ENCODE peak calls at places on chromosomes 13 and 19, in four cellular contexts. R is K562, K is HepG2, P is GM12878. G is an unnamed sample.

GRCh38 chr13:94369862-94370491 is 109.5 kb downstream of the DCT start:
- DNase-seq in R (no peak), K (no peak), P (no peak), G (no peak)

GRCh38 chr19:50537306-50537685 is 23.6 kb upstream of the ASPDH start:
- DNase-seq in P (no peak), R (no peak), K (no peak), G (no peak)

GRCh38 chr13:35499131-35500051 is 22.9 kb upstream of the MAB21L1 start:
- DNase-seq in R (no peak), P (no peak), K (no peak), G (no peak)

GRCh38 chr13:102877285-102877684 is 31.5 kb downstream of the ERCC5 start:
- DNase-seq in R (no peak), K (peak; percentile 53), P (no peak), G (no peak)

GRCh38 chr13:99228737-99229691 is 28.4 kb downstream of the UBAC2 start:
- DNase-seq in R (no peak), K (peak; percentile 23), P (peak; percentile 91), G (no peak)

GRCh38 chr19:6354098-6354674 is 7.1 kb upstream of the CLPP start:
- DNase-seq in R (no peak), K (no peak), P (no peak), G (peak; percentile 35)

GRCh38 chr19:10288662-10289166 is 1.0 kb upstream of the ICAM5 start:
- DNase-seq in P (no peak), K (peak; percentile 77), R (peak; percentile 83), G (peak; percentile 83)

GRCh38 chr13:32427852-32428580 is at the start of gene N4BP2L1:
- DNase-seq in P (peak; percentile 87), R (no peak), K (peak; percentile 96), G (peak; percentile 73)

GRCh38 chr13:90272356-90272755 is 1075.1 kb upstream of the MIR17HG start:
- DNase-seq in R (no peak), K (no peak), P (no peak), G (no peak)

GRCh38 chr13:20404488-20405222 is 121.0 kb downstream of the CRYL1 start:
- DNase-seq in R (no peak), K (no peak), P (no peak), G (no peak)

GRCh38 chr19:18007939-18008673 is at the start of gene ARRDC2:
- DNase-seq in P (no peak), R (peak; percentile 72), K (peak; percentile 44), G (peak; percentile 95)

GRCh38 chr13:29362849-29363604 is 232.5 kb downstream of the SLC7A1 start:
- DNase-seq in R (peak; percentile 47), K (peak; percentile 43), P (peak; percentile 13), G (peak; percentile 89)

GRCh38 chr19:1015782-1016646 is 4.9 kb downstream of the TMEM259 start:
- DNase-seq in R (no peak), P (no peak), K (no peak), G (peak; percentile 65)

GRCh38 chr19:51511353-51511752 is 9.8 kb upstream of the SIGLEC12 start:
- DNase-seq in K (peak; percentile 12), P (no peak), R (peak; percentile 56), G (peak; percentile 85)

GRCh38 chr19:45676851-45677263 is 8.8 kb downstream of the GIPR start:
- DNase-seq in P (no peak), K (no peak), R (no peak), G (peak; percentile 87)
- TF ChIP-seq JUNB in P (no peak), K (no peak), R (no peak), G (no peak)

DNA sequence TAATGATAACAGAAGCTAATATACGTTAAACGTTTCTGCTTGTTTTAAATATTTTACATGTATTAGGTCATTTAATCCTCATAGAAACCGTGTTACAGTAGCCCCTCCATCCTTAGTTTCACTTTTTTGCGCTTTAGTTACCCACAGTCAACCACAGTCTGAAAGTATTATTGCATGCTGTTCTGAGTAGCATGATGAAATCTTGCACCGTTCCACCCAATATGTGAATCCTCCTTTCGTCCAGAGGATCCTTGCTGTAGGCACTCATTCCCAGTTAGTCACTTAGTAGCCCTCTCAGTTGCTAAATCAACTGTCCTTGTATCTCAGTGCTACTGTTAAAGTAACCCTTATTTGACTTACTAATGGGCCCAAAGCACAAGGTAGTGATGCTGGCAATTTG is 257.8 kb downstream of the ENOX1 start:
- DNase-seq in P (no peak), K (no peak), R (no peak), G (no peak)
- TF ChIP-seq CREB1 in P (no peak), K (no peak), R (no peak), G (no peak)

GRCh38 chr19:3492131-3492839 is 8.2 kb downstream of the DOHH start:
- DNase-seq in R (no peak), K (no peak), P (no peak), G (no peak)
- TF ChIP-seq JUNB in R (no peak), K (no peak), P (no peak), G (no peak)

DNA sequence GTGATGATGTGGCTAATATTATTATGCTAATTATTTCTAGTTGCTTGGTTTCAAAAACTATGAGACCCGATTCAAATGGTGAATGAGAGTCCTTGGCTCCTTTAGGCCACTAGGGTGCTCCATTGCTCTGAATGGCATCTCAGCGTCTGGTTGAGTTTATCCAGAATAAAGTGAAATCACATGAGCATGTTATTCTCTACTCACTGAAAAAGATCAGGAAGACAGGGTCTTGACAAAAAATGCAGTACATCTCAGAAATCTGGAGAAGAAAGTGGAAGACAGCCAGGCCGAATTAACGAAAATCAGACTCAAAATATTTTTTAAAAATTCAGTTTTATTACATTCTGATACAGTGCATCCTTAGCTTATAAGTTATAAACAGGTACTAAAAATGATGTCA is 516.2 kb downstream of the MYO16 start:
- DNase-seq in R (peak; percentile 13), P (no peak), K (peak; percentile 13), G (peak; percentile 70)
- TF ChIP-seq CREB1 in R (no peak), P (no peak), K (no peak), G (no peak)

DNA sequence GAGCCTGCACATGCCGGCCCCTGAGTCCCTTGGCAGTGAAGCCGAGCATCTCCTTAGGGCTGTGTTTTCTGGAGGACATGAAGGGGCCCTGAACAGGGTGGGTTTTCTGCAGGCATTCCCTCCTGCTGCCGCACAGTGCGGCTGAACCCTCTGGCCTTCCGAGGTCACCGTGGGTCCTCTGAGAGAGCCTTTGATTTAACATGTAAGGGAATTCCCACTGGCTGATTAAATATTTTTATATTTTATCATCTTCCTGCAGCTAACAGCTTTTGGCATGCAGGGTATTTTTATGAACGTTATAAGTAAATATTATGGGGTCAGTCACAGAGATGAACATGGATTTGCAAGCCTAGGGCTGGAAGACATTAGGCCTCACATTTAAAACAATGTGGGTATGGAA is 220.1 kb downstream of the COG6 start:
- DNase-seq in P (no peak), R (no peak), K (no peak), G (no peak)
- TF ChIP-seq JUNB in P (no peak), R (no peak), K (no peak), G (no peak)

DNA sequence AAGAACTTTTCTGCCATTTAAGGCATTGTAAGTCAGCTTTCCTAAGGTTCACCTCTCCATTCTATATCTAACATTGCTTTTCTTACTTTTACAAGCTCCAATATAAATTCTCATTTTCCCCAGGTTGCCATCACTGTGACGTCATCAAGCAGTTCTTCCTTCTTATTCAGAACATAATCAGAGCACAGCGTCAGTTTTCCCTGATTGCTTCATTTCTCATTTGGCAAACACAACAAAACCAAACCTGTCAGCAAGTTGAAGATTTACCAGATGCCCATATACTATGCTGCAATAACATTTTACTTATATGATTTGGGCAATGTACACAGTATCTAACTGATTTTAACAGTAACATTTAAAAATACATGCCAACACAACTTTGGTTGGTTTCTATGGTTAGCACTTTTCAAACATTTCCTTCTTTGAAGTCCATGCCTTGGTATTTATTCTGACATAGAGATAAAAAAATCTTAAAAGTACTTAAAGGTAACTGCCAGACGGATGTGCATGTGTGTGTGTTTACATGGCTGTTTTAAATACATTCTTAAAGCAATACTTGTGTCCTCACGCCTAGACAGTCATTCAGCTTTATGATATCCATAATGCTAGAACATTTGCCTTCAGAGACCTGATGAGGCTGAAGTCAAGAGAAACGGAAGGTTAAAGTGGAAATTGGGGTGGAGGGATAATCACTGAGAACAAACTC is 264.0 kb downstream of the KLF12 start:
- DNase-seq in R (no peak), P (no peak), K (no peak), G (no peak)
- TF ChIP-seq CREB1 in R (no peak), P (no peak), K (peak; percentile 98), G (no peak)

GRCh38 chr13:44451651-44452050 is 78.0 kb downstream of the SERP2 start:
- DNase-seq in K (no peak), P (no peak), R (no peak), G (no peak)

GRCh38 chr13:44449999-44450821 is 76.6 kb downstream of the SERP2 start:
- DNase-seq in P (no peak), K (peak; percentile 42), R (no peak), G (no peak)

GRCh38 chr13:44453881-44454280 is 80.3 kb downstream of the SERP2 start:
- DNase-seq in P (no peak), R (no peak), K (no peak), G (no peak)

GRCh38 chr13:44451109-44451508 is 77.5 kb downstream of the SERP2 start:
- DNase-seq in R (no peak), P (no peak), K (no peak), G (no peak)

DNA sequence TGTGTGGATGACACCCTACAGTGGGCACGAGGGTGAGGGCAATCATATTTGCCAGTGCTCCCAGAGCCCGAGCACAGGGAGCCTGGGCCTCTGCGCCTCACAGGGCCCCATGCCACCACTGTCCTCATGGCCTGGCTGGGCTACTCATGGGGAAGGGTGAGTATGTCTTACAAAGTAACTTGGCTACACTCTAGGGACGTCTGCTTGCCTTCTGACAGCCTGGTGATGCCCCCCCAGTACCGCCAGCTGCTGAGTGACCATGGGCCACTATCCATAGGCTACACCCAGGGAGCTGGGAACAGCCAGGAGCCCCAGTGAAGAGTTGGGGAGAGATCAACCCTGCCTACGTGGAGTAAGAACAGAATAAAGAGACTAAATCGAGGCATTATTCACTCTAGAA is 78.8 kb downstream of the SERP2 start:
- DNase-seq in R (no peak), P (no peak), K (no peak), G (no peak)
- TF ChIP-seq JUNB in R (no peak), P (no peak), K (no peak), G (no peak)

GRCh38 chr19:33442706-33443105 is 69.2 kb downstream of the CEBPG start:
- DNase-seq in P (no peak), R (no peak), K (no peak), G (no peak)

GRCh38 chr19:33440682-33441081 is 67.2 kb downstream of the CEBPG start:
- DNase-seq in P (no peak), R (no peak), K (no peak), G (no peak)

GRCh38 chr19:33441828-33442227 is 68.3 kb downstream of the CEBPG start:
- DNase-seq in P (no peak), K (no peak), R (no peak), G (no peak)

GRCh38 chr19:33440241-33440640 is 66.7 kb downstream of the CEBPG start:
- DNase-seq in P (no peak), K (no peak), R (no peak), G (no peak)

DNA sequence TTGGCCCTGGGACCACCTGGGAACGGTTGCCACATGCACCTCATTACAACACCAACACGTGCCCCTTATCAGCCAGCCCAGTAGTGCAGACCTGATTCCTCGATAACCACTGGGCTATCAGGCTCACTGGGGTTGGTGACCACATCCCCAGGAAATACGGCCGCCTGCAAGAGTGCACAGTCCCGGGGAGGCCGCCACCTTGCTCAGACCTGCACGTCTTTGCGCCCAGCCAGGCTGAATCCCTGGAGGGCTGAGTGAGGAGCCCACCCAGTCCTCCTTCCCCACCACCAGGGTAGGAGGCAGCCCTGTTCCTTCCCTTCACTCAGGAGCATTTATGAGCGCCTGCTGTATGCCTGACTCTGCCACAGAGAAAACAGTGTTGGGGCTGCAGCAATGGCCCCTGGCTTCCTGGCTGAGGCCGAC is 67.8 kb downstream of the CEBPG start:
- DNase-seq in K (no peak), P (no peak), R (no peak), G (no peak)
- TF ChIP-seq CREB1 in K (no peak), P (no peak), R (no peak), G (no peak)

G was measured in GM23338.